ENCODE peak calls at places on chromosomes 1 and 21, in four cellular contexts. N is OCI-LY7, F is heart left ventricle, A is left ventricle myocardium inferior. B is an unnamed sample. For H3K4me1, the result is how much of the 10 kb centered on the place peaks cover.

GRCh38 chr21:38263493-38263892 is 6.7 kb downstream of the KCNJ15 start:
- DNase-seq in N (no peak), F (no peak), A (no peak), B (no peak)

GRCh38 chr21:33273044-33273443 is 6.9 kb downstream of the IL10RB start:
- DNase-seq in N (no peak), F (no peak), A (no peak), B (no peak)

GRCh38 chr1:17045623-17046022 is 8.2 kb downstream of the SDHB start:
- DNase-seq in N (peak), F (no peak), A (no peak), B (no peak)

GRCh38 chr1:68232354-68233148 is at the start of gene WLS:
- DNase-seq in N (no peak), F (peak), A (peak), B (peak)

GRCh38 chr1:18734461-18735368 is 104.1 kb downstream of the PAX7 start:
- DNase-seq in N (no peak), F (no peak), A (no peak), B (no peak)

GRCh38 chr1:227356582-227357228 is 38.4 kb upstream of the CDC42BPA start:
- DNase-seq in N (no peak), F (no peak), A (no peak), B (no peak)

GRCh38 chr1:232038704-232039103 is 412.1 kb downstream of the DISC1 start:
- DNase-seq in N (no peak), F (peak), A (peak), B (no peak)

GRCh38 chr21:15060776-15061175 is 4.0 kb downstream of the NRIP1 start:
- DNase-seq in N (no peak), F (no peak), A (no peak), B (no peak)

GRCh38 chr1:37726191-37726590 is 33.9 kb downstream of the CDCA8 start:
- DNase-seq in N (no peak), F (no peak), A (no peak), B (no peak)

GRCh38 chr1:213268221-213268620 is 217.2 kb downstream of the RPS6KC1 start:
- DNase-seq in N (no peak), F (no peak), A (no peak), B (no peak)

GRCh38 chr1:19113362-19114092 is 96.5 kb downstream of the UBR4 start:
- DNase-seq in N (peak), F (no peak), A (no peak), B (no peak)

GRCh38 chr1:89203166-89203565 is 4.4 kb upstream of the GBP4 start:
- DNase-seq in N (no peak), F (no peak), A (no peak), B (no peak)

GRCh38 chr21:44594406-44594916 is 2.2 kb upstream of the KRTAP10-6 start:
- DNase-seq in N (no peak), F (no peak), A (no peak), B (no peak)

GRCh38 chr1:30920827-30921226 is 12.3 kb upstream of the SDC3 start:
- DNase-seq in N (no peak), F (no peak), A (no peak), B (no peak)

GRCh38 chr1:160640359-160641123 is 6.3 kb downstream of the SLAMF1 start:
- DNase-seq in N (no peak), F (no peak), A (no peak), B (no peak)

GRCh38 chr1:48017716-48018115 is 20.5 kb upstream of the TRABD2B start:
- DNase-seq in N (no peak), F (no peak), A (no peak), B (no peak)

GRCh38 chr1:202162049-202162417 is 1.6 kb upstream of the PTPN7 start:
- DNase-seq in N (peak), F (no peak), A (no peak), B (no peak)

GRCh38 chr1:227532019-227532619 is 31.2 kb upstream of the ZNF678 start:
- DNase-seq in N (no peak), F (no peak), A (no peak), B (peak)

GRCh38 chr1:153752561-153753195 is 22.5 kb upstream of the SLC27A3 start:
- DNase-seq in N (no peak), F (no peak), A (no peak), B (no peak)

GRCh38 chr1:55131801-55132200 is 83.4 kb downstream of the USP24 start:
- DNase-seq in N (no peak), F (no peak), A (no peak), B (no peak)

GRCh38 chr1:69121708-69122107 is 446.0 kb upstream of the LRRC7 start:
- DNase-seq in N (no peak), F (no peak), A (no peak), B (no peak)

GRCh38 chr1:178360421-178360820 is 136.3 kb downstream of the CLEC20A start:
- DNase-seq in N (no peak), F (no peak), A (no peak), B (no peak)

GRCh38 chr1:4371849-4372248 is 282.6 kb upstream of the AJAP1 start:
- DNase-seq in N (no peak), F (no peak), A (no peak), B (no peak)

GRCh38 chr21:41226853-41227252 is 58.9 kb downstream of the BACE2 start:
- DNase-seq in N (no peak), F (no peak), A (no peak), B (no peak)

GRCh38 chr1:33516428-33516827 is 44.0 kb downstream of the ZSCAN20 start:
- DNase-seq in N (no peak), F (no peak), A (no peak), B (no peak)

GRCh38 chr1:235105051-235106043 is 23.3 kb downstream of the TOMM20 start:
- DNase-seq in N (peak), F (no peak), A (no peak), B (no peak)

GRCh38 chr21:43997766-43998742 is 14.1 kb upstream of the TRAPPC10 start:
- DNase-seq in N (no peak), F (no peak), A (no peak), B (no peak)

GRCh38 chr1:32896451-32896850 is 4.7 kb downstream of the TMEM54 start:
- DNase-seq in N (no peak), F (no peak), A (no peak), B (no peak)

GRCh38 chr1:175591083-175591743 is 152.2 kb downstream of the TNR start:
- DNase-seq in N (no peak), F (peak), A (peak), B (no peak)

GRCh38 chr21:31750843-31751242 is 18.9 kb upstream of the SCAF4 start:
- DNase-seq in N (no peak), F (no peak), A (no peak), B (no peak)

GRCh38 chr1:53395671-53396215 is 63.5 kb upstream of the DMRTB1 start:
- DNase-seq in N (no peak), F (no peak), A (no peak), B (no peak)
- H3K4me1 ChIP-seq in N (under half), F (under half), A (under half), B (under half)

DNA sequence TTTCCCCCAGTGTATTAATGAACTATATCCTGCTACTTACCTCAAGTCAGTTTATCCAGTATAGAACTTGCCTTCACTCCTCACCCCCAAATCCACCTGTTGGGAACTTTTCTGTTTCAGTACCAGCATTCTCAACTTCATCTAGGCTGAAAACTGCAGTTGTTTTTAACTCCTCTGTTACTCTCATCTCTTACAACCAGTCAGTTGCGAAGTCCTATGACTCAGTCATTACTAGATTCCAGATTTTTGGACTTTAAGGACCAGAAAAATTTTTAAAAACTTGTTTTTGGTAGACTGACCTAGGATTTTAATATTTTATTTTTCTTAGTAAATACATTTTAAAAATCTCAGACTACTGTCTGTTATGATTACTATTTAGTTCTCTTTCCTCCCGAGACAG is 8.1 kb downstream of the GNAI3 start:
- DNase-seq in N (no peak), F (no peak), A (no peak), B (no peak)
- H3K27ac ChIP-seq in N (no peak), F (no peak), A (peak), B (no peak)

GRCh38 chr1:24321712-24322635 is 2.8 kb downstream of the GRHL3 start:
- DNase-seq in N (peak), F (peak), A (peak), B (peak)
- H3K4me1 ChIP-seq in N (under half), F (under half), A (under half), B (under half)

DNA sequence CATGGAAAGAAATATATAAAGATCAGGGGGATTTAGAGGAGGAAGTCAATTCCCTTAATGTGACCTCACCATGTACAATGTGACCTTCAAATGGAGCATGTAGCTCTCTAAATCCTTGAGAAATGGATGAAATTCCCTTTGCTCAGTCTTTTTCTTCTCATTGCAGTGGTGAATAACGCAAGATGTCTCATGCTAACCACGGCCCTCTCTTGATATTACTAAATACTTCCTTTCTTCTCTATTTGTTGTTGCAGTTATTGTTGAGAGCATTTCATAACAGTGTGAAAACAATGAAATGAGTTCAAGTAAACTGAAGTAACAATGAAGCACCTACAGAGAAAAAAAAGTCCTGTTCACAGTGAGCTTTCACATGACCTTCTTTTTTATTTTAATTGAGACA is 55.6 kb downstream of the ZNF281 start:
- DNase-seq in N (no peak), F (no peak), A (no peak), B (no peak)
- H3K27ac ChIP-seq in N (no peak), F (no peak), A (no peak), B (no peak)

GRCh38 chr1:86924324-86924960 is 10.0 kb downstream of the HS2ST1 start:
- DNase-seq in N (no peak), F (no peak), A (no peak), B (no peak)

GRCh38 chr1:86922445-86922844 is 8.0 kb downstream of the HS2ST1 start:
- DNase-seq in N (no peak), F (no peak), A (no peak), B (no peak)

GRCh38 chr1:86925742-86926141 is 11.3 kb downstream of the HS2ST1 start:
- DNase-seq in N (no peak), F (no peak), A (no peak), B (no peak)

GRCh38 chr1:86928819-86929218 is 14.4 kb downstream of the HS2ST1 start:
- DNase-seq in N (no peak), F (no peak), A (no peak), B (no peak)

GRCh38 chr1:86926886-86927285 is 12.5 kb downstream of the HS2ST1 start:
- DNase-seq in N (no peak), F (no peak), A (no peak), B (no peak)
- H3K4me1 ChIP-seq in N (under half), F (under half), A (under half), B (under half)

DNA sequence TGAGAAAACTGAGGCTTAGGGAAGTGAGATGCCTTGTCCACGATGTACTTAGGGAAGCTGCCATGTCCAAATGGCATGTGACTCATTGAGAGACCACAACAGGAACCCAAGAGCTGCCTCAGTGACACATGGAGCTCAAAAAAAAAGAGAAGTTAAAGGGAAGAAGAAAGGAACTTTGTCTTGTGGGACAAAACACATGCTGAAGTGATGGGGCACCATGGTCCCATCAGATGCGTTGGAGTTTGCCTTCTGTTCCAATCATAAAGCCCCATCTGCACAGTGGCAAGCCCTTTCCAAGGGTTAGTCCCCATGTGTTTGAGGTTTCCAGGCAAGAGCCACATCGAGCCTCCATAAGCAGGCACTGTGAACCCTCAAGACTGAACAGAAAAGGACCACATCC is 8.0 kb downstream of the MED8 start:
- DNase-seq in N (no peak), F (no peak), A (no peak), B (no peak)
- H3K27ac ChIP-seq in N (no peak), F (peak), A (peak), B (no peak)

GRCh38 chr1:113935176-113935575 is 6.1 kb downstream of the HIPK1 start:
- DNase-seq in N (no peak), F (no peak), A (no peak), B (no peak)
- H3K4me1 ChIP-seq in N (half or more), F (under half), A (half or more), B (half or more)